ENCODE peak calls at places on chromosomes 11 and 22, in six cellular contexts. One of them, this sample, is unnamed.

GRCh38 chr11:114181195-114181594 is 115.0 kb upstream of the NNMT start:
- DNase-seq in GM12878: no peak
- DNase-seq in GM23338: no peak
- DNase-seq in K562: no peak
- DNase-seq in WTC11: no peak
- DNase-seq in H1: no peak
- DNase-seq in this sample: no peak

GRCh38 chr11:38060930-38061329 is 1462.9 kb upstream of the RAG2 start:
- DNase-seq in GM23338: no peak
- DNase-seq in WTC11: no peak
- DNase-seq in H1: no peak
- DNase-seq in GM12878: no peak
- DNase-seq in K562: no peak
- DNase-seq in this sample: no peak

GRCh38 chr11:35944503-35945136 is 758 bp downstream of the LDLRAD3 start:
- DNase-seq in GM12878: no peak
- DNase-seq in GM23338: peak
- DNase-seq in K562: no peak
- DNase-seq in H1: no peak
- DNase-seq in WTC11: no peak
- DNase-seq in this sample: no peak

GRCh38 chr11:38460901-38461300 is 1862.9 kb upstream of the RAG2 start:
- DNase-seq in WTC11: no peak
- DNase-seq in GM12878: no peak
- DNase-seq in GM23338: peak
- DNase-seq in H1: no peak
- DNase-seq in K562: no peak
- DNase-seq in this sample: no peak

GRCh38 chr11:79259800-79260199 is 181.0 kb downstream of the TENM4 start:
- DNase-seq in H1: no peak
- DNase-seq in GM12878: no peak
- DNase-seq in WTC11: no peak
- DNase-seq in GM23338: no peak
- DNase-seq in K562: no peak
- DNase-seq in this sample: no peak

GRCh38 chr22:44892803-44893730 is 116.7 kb downstream of the PHF21B start:
- DNase-seq in GM23338: no peak
- DNase-seq in H1: no peak
- DNase-seq in WTC11: no peak
- DNase-seq in K562: no peak
- DNase-seq in GM12878: no peak
- DNase-seq in this sample: no peak

GRCh38 chr11:563812-564578 is 3.2 kb downstream of the RASSF7 start:
- DNase-seq in K562: no peak
- DNase-seq in GM23338: no peak
- DNase-seq in GM12878: no peak
- DNase-seq in WTC11: no peak
- DNase-seq in H1: no peak
- DNase-seq in this sample: no peak

GRCh38 chr11:118206612-118207031 is 18.2 kb downstream of the JAML start:
- DNase-seq in GM23338: no peak
- DNase-seq in GM12878: no peak
- DNase-seq in WTC11: no peak
- DNase-seq in K562: no peak
- DNase-seq in H1: no peak
- DNase-seq in this sample: no peak

GRCh38 chr22:27965547-27965946 is 46.5 kb upstream of the PITPNB start:
- DNase-seq in GM12878: no peak
- DNase-seq in WTC11: no peak
- DNase-seq in H1: no peak
- DNase-seq in GM23338: no peak
- DNase-seq in K562: no peak
- DNase-seq in this sample: no peak

GRCh38 chr11:115362997-115363396 is 141.2 kb downstream of the CADM1 start:
- DNase-seq in GM12878: no peak
- DNase-seq in WTC11: no peak
- DNase-seq in GM23338: no peak
- DNase-seq in H1: no peak
- DNase-seq in K562: no peak
- DNase-seq in this sample: no peak

GRCh38 chr11:126436209-126436608 is 80.7 kb downstream of the ST3GAL4 start:
- DNase-seq in WTC11: no peak
- DNase-seq in H1: no peak
- DNase-seq in GM12878: no peak
- DNase-seq in GM23338: no peak
- DNase-seq in K562: no peak
- DNase-seq in this sample: no peak

GRCh38 chr11:69576069-69576782 is 64.7 kb upstream of the CCND1 start:
- DNase-seq in GM12878: no peak
- DNase-seq in H1: no peak
- DNase-seq in GM23338: no peak
- DNase-seq in K562: no peak
- DNase-seq in WTC11: no peak
- DNase-seq in this sample: no peak

GRCh38 chr11:507727-508515 is 879 bp upstream of the RNH1 start:
- DNase-seq in GM12878: no peak
- DNase-seq in K562: no peak
- DNase-seq in WTC11: no peak
- DNase-seq in GM23338: peak
- DNase-seq in H1: no peak
- DNase-seq in this sample: no peak

GRCh38 chr11:11344045-11344444 is 9.0 kb downstream of the CSNK2A3 start:
- DNase-seq in GM12878: no peak
- DNase-seq in K562: no peak
- DNase-seq in GM23338: no peak
- DNase-seq in WTC11: no peak
- DNase-seq in H1: no peak
- DNase-seq in this sample: no peak

GRCh38 chr11:111386611-111387150 is 7.6 kb upstream of the POU2AF1 start:
- DNase-seq in GM23338: no peak
- DNase-seq in H1: no peak
- DNase-seq in WTC11: no peak
- DNase-seq in K562: no peak
- DNase-seq in GM12878: no peak
- DNase-seq in this sample: no peak

GRCh38 chr11:111978028-111978771 is 41.1 kb downstream of the DIXDC1 start:
- DNase-seq in H1: peak
- DNase-seq in GM23338: peak
- DNase-seq in K562: no peak
- DNase-seq in WTC11: peak
- DNase-seq in GM12878: no peak
- DNase-seq in this sample: no peak

GRCh38 chr11:132535830-132536229 is 996.5 kb downstream of the OPCML start:
- DNase-seq in K562: no peak
- DNase-seq in GM12878: no peak
- DNase-seq in H1: no peak
- DNase-seq in GM23338: no peak
- DNase-seq in WTC11: no peak
- DNase-seq in this sample: no peak

GRCh38 chr11:69533296-69534165 is 52.1 kb downstream of the LINC01488 start:
- DNase-seq in WTC11: no peak
- DNase-seq in GM12878: no peak
- DNase-seq in GM23338: no peak
- DNase-seq in H1: no peak
- DNase-seq in K562: no peak
- DNase-seq in this sample: no peak

GRCh38 chr11:69017951-69018350 is 4.9 kb upstream of the MRGPRF start:
- DNase-seq in GM12878: no peak
- DNase-seq in WTC11: no peak
- DNase-seq in H1: no peak
- DNase-seq in K562: no peak
- DNase-seq in GM23338: no peak
- DNase-seq in this sample: no peak

GRCh38 chr22:28911777-28912669 is 28.7 kb downstream of the ZNRF3 start:
- DNase-seq in GM12878: no peak
- DNase-seq in GM23338: no peak
- DNase-seq in H1: no peak
- DNase-seq in WTC11: no peak
- DNase-seq in K562: peak
- DNase-seq in this sample: peak

GRCh38 chr22:35539910-35540599 is 576 bp upstream of the RASD2 start:
- DNase-seq in K562: peak
- DNase-seq in H1: no peak
- DNase-seq in GM23338: peak
- DNase-seq in WTC11: peak
- DNase-seq in GM12878: no peak
- DNase-seq in this sample: no peak

GRCh38 chr22:20013382-20013871 is 3.2 kb downstream of the ARVCF start:
- DNase-seq in WTC11: peak
- DNase-seq in K562: peak
- DNase-seq in GM12878: no peak
- DNase-seq in GM23338: peak
- DNase-seq in H1: peak
- DNase-seq in this sample: peak
- TF ChIP-seq CREB1 in WTC11: no peak
- TF ChIP-seq CREB1 in K562: no peak
- TF ChIP-seq CREB1 in GM12878: no peak
- TF ChIP-seq CREB1 in GM23338: no peak
- TF ChIP-seq CREB1 in H1: no peak
- TF ChIP-seq CREB1 in this sample: no peak

DNA sequence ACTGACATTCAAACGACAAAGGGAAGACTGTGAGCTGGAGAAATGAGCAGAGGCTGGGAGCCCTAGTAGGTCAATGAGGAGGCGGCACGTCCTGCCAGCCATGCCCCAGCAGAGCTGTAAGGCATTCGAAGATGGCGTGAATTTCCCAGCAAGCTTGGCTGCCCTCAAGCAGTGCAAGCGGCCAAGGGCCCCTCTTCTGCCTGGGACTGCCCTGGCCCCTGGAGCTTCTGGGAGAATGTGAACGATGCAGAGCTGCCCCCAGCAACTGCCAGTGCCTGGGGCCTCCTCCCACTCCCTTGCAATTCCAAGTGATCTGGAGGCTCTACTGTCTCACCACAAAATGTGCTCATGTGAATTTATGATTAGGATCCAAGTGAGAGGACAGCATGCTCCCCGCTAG is 4.3 kb downstream of the PPM1F start:
- DNase-seq in WTC11: no peak
- DNase-seq in GM23338: no peak
- DNase-seq in GM12878: no peak
- DNase-seq in H1: no peak
- DNase-seq in K562: no peak
- DNase-seq in this sample: no peak
- TF ChIP-seq CREB1 in WTC11: no peak
- TF ChIP-seq CREB1 in GM23338: no peak
- TF ChIP-seq CREB1 in GM12878: no peak
- TF ChIP-seq CREB1 in H1: no peak
- TF ChIP-seq CREB1 in K562: no peak
- TF ChIP-seq CREB1 in this sample: no peak

DNA sequence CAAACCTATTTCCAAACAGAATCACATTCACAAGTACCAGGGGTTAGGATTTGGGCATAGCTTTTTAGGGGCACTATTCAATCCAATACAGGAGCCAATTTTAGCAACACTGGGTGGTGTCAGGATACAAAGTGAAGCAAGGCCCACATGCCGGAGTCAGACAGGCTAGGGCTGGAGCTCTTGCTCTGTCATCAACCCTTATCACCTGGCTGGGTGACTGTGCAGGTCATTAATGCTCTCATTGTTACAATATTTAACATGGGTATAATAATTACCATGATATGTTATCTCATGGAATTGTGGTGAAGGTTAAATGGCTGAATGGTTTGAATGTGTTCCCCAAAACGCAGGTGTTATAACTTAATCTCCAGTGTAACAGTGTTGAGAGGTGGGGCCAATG is 143.3 kb upstream of the THY1 start:
- DNase-seq in WTC11: no peak
- DNase-seq in GM12878: no peak
- DNase-seq in H1: no peak
- DNase-seq in GM23338: no peak
- DNase-seq in K562: no peak
- DNase-seq in this sample: no peak
- TF ChIP-seq CREB1 in WTC11: no peak
- TF ChIP-seq CREB1 in GM12878: no peak
- TF ChIP-seq CREB1 in H1: no peak
- TF ChIP-seq CREB1 in GM23338: no peak
- TF ChIP-seq CREB1 in K562: no peak
- TF ChIP-seq CREB1 in this sample: no peak

GRCh38 chr11:120776683-120777010 is 247.3 kb upstream of the TBCEL start:
- DNase-seq in GM12878: no peak
- DNase-seq in WTC11: no peak
- DNase-seq in GM23338: no peak
- DNase-seq in K562: no peak
- DNase-seq in H1: no peak
- DNase-seq in this sample: no peak

GRCh38 chr11:120775986-120776682 is 247.8 kb upstream of the TBCEL start:
- DNase-seq in H1: no peak
- DNase-seq in GM12878: no peak
- DNase-seq in WTC11: no peak
- DNase-seq in GM23338: peak
- DNase-seq in K562: no peak
- DNase-seq in this sample: no peak

GRCh38 chr11:120774591-120775386 is 249.1 kb upstream of the TBCEL start:
- DNase-seq in K562: no peak
- DNase-seq in H1: no peak
- DNase-seq in GM23338: no peak
- DNase-seq in GM12878: no peak
- DNase-seq in WTC11: no peak
- DNase-seq in this sample: no peak

GRCh38 chr11:120771551-120772060 is 252.3 kb upstream of the TBCEL start:
- DNase-seq in K562: no peak
- DNase-seq in GM23338: peak
- DNase-seq in H1: peak
- DNase-seq in GM12878: no peak
- DNase-seq in WTC11: no peak
- DNase-seq in this sample: no peak

GRCh38 chr11:120773501-120774031 is 250.3 kb upstream of the TBCEL start:
- DNase-seq in WTC11: no peak
- DNase-seq in GM23338: no peak
- DNase-seq in H1: no peak
- DNase-seq in K562: no peak
- DNase-seq in GM12878: peak
- DNase-seq in this sample: no peak
- TF ChIP-seq CREB1 in WTC11: no peak
- TF ChIP-seq CREB1 in GM23338: no peak
- TF ChIP-seq CREB1 in H1: no peak
- TF ChIP-seq CREB1 in K562: no peak
- TF ChIP-seq CREB1 in GM12878: no peak
- TF ChIP-seq CREB1 in this sample: no peak

DNA sequence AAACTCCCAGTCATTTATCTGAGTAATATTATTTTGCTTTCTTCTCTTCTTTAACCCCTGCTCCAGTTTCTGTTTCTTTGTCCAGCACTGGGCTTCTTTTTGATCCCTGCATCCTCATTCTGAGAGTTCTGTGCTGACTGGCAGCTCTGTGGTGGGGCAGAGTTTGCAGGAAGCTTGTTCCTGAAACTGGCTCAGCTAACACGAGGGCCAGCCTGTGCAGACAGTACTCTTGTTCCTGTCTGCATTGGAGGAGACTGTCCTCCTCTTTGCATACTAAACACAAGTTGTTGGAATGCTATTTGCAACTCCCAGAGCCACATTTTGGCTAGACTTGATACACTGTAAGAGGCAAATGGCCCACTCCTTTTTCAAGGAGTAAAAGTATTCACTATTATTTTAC is 93.1 kb upstream of the HORMAD2 start:
- DNase-seq in H1: no peak
- DNase-seq in WTC11: no peak
- DNase-seq in GM12878: no peak
- DNase-seq in GM23338: no peak
- DNase-seq in K562: no peak
- DNase-seq in this sample: no peak
- TF ChIP-seq CREB1 in H1: no peak
- TF ChIP-seq CREB1 in WTC11: no peak
- TF ChIP-seq CREB1 in GM12878: no peak
- TF ChIP-seq CREB1 in GM23338: no peak
- TF ChIP-seq CREB1 in K562: no peak
- TF ChIP-seq CREB1 in this sample: no peak

GRCh38 chr11:21257461-21257860 is 588.1 kb downstream of the NELL1 start:
- DNase-seq in GM12878: no peak
- DNase-seq in WTC11: no peak
- DNase-seq in H1: no peak
- DNase-seq in K562: no peak
- DNase-seq in GM23338: no peak
- DNase-seq in this sample: no peak
- TF ChIP-seq CREB1 in GM12878: no peak
- TF ChIP-seq CREB1 in WTC11: no peak
- TF ChIP-seq CREB1 in H1: no peak
- TF ChIP-seq CREB1 in K562: no peak
- TF ChIP-seq CREB1 in GM23338: no peak
- TF ChIP-seq CREB1 in this sample: no peak

This sample was measured in HepG2.